ENCODE peak calls at places on chromosomes 5 and 9, in ten cellular contexts. One of them, this sample, is unnamed.

GRCh38 chr9:96777539-96777864 is 385 bp downstream of the ZNF510 start:
- DNase-seq in head of caudate nucleus: no peak
- DNase-seq in NCI-H2029: no peak
- DNase-seq in stimulated activated CD8-positive, alpha-beta memory T cell treated with anti-CD3 and anti-CD28 coated beads, Interleukin-4, amount 100 ng/mL, for 48 hours: no peak
- DNase-seq in anterior cingulate cortex: no peak
- DNase-seq in brain microvascular endothelial cell: no peak
- DNase-seq in Daoy: no peak
- DNase-seq in RWPE1: peak; percentile 18
- DNase-seq in AG04449: no peak
- DNase-seq in fibroblast of the aortic adventitia: no peak
- DNase-seq in this sample: no peak

GRCh38 chr5:118069452-118069851 is 918.9 kb downstream of the DTWD2 start:
- DNase-seq in Daoy: no peak
- DNase-seq in anterior cingulate cortex: no peak
- DNase-seq in head of caudate nucleus: no peak
- DNase-seq in NCI-H2029: no peak
- DNase-seq in brain microvascular endothelial cell: no peak
- DNase-seq in AG04449: no peak
- DNase-seq in fibroblast of the aortic adventitia: no peak
- DNase-seq in stimulated activated CD8-positive, alpha-beta memory T cell treated with anti-CD3 and anti-CD28 coated beads, Interleukin-4, amount 100 ng/mL, for 48 hours: no peak
- DNase-seq in RWPE1: no peak
- DNase-seq in this sample: no peak

GRCh38 chr5:175215906-175216305 is 228.1 kb downstream of the DRD1 start:
- DNase-seq in brain microvascular endothelial cell: no peak
- DNase-seq in NCI-H2029: no peak
- DNase-seq in fibroblast of the aortic adventitia: no peak
- DNase-seq in RWPE1: no peak
- DNase-seq in stimulated activated CD8-positive, alpha-beta memory T cell treated with anti-CD3 and anti-CD28 coated beads, Interleukin-4, amount 100 ng/mL, for 48 hours: no peak
- DNase-seq in Daoy: no peak
- DNase-seq in AG04449: no peak
- DNase-seq in anterior cingulate cortex: no peak
- DNase-seq in head of caudate nucleus: peak; percentile 69
- DNase-seq in this sample: no peak

GRCh38 chr9:12770261-12770660 is 4.6 kb upstream of the LURAP1L start:
- DNase-seq in RWPE1: no peak
- DNase-seq in AG04449: no peak
- DNase-seq in head of caudate nucleus: no peak
- DNase-seq in fibroblast of the aortic adventitia: no peak
- DNase-seq in stimulated activated CD8-positive, alpha-beta memory T cell treated with anti-CD3 and anti-CD28 coated beads, Interleukin-4, amount 100 ng/mL, for 48 hours: no peak
- DNase-seq in brain microvascular endothelial cell: no peak
- DNase-seq in NCI-H2029: no peak
- DNase-seq in Daoy: no peak
- DNase-seq in anterior cingulate cortex: no peak
- DNase-seq in this sample: no peak

GRCh38 chr5:106454651-106455415 is 1215.9 kb downstream of the EFNA5 start:
- DNase-seq in AG04449: no peak
- DNase-seq in Daoy: peak; percentile 45
- DNase-seq in NCI-H2029: no peak
- DNase-seq in head of caudate nucleus: no peak
- DNase-seq in stimulated activated CD8-positive, alpha-beta memory T cell treated with anti-CD3 and anti-CD28 coated beads, Interleukin-4, amount 100 ng/mL, for 48 hours: no peak
- DNase-seq in fibroblast of the aortic adventitia: peak; percentile 27
- DNase-seq in brain microvascular endothelial cell: peak; percentile 49
- DNase-seq in anterior cingulate cortex: no peak
- DNase-seq in RWPE1: peak; percentile 73
- DNase-seq in this sample: no peak

GRCh38 chr9:135218331-135219225 is 131.1 kb downstream of the OLFM1 start:
- DNase-seq in NCI-H2029: no peak
- DNase-seq in anterior cingulate cortex: no peak
- DNase-seq in RWPE1: no peak
- DNase-seq in head of caudate nucleus: no peak
- DNase-seq in Daoy: no peak
- DNase-seq in fibroblast of the aortic adventitia: no peak
- DNase-seq in AG04449: no peak
- DNase-seq in brain microvascular endothelial cell: no peak
- DNase-seq in stimulated activated CD8-positive, alpha-beta memory T cell treated with anti-CD3 and anti-CD28 coated beads, Interleukin-4, amount 100 ng/mL, for 48 hours: no peak
- DNase-seq in this sample: no peak

GRCh38 chr9:2655411-2655901 is 33.9 kb downstream of the VLDLR start:
- DNase-seq in anterior cingulate cortex: no peak
- DNase-seq in stimulated activated CD8-positive, alpha-beta memory T cell treated with anti-CD3 and anti-CD28 coated beads, Interleukin-4, amount 100 ng/mL, for 48 hours: peak; percentile 40
- DNase-seq in RWPE1: peak; percentile 45
- DNase-seq in NCI-H2029: no peak
- DNase-seq in brain microvascular endothelial cell: peak; percentile 93
- DNase-seq in head of caudate nucleus: no peak
- DNase-seq in AG04449: peak; percentile 72
- DNase-seq in fibroblast of the aortic adventitia: peak; percentile 88
- DNase-seq in Daoy: peak; percentile 94
- DNase-seq in this sample: no peak

GRCh38 chr9:118809160-118809625 is 560.0 kb downstream of the BRINP1 start:
- DNase-seq in NCI-H2029: no peak
- DNase-seq in brain microvascular endothelial cell: no peak
- DNase-seq in anterior cingulate cortex: no peak
- DNase-seq in RWPE1: no peak
- DNase-seq in stimulated activated CD8-positive, alpha-beta memory T cell treated with anti-CD3 and anti-CD28 coated beads, Interleukin-4, amount 100 ng/mL, for 48 hours: no peak
- DNase-seq in AG04449: no peak
- DNase-seq in fibroblast of the aortic adventitia: no peak
- DNase-seq in head of caudate nucleus: no peak
- DNase-seq in Daoy: no peak
- DNase-seq in this sample: no peak

GRCh38 chr9:34047864-34048729 is 590 bp downstream of the UBAP2 start:
- DNase-seq in Daoy: peak; percentile 61
- DNase-seq in RWPE1: peak; percentile 69
- DNase-seq in head of caudate nucleus: peak; percentile 57
- DNase-seq in fibroblast of the aortic adventitia: no peak
- DNase-seq in NCI-H2029: no peak
- DNase-seq in stimulated activated CD8-positive, alpha-beta memory T cell treated with anti-CD3 and anti-CD28 coated beads, Interleukin-4, amount 100 ng/mL, for 48 hours: peak; percentile 77
- DNase-seq in AG04449: no peak
- DNase-seq in brain microvascular endothelial cell: no peak
- DNase-seq in anterior cingulate cortex: no peak
- DNase-seq in this sample: no peak

GRCh38 chr5:149550608-149551226 is 522 bp downstream of the CSNK1A1 start:
- DNase-seq in brain microvascular endothelial cell: no peak
- DNase-seq in anterior cingulate cortex: no peak
- DNase-seq in AG04449: no peak
- DNase-seq in fibroblast of the aortic adventitia: no peak
- DNase-seq in stimulated activated CD8-positive, alpha-beta memory T cell treated with anti-CD3 and anti-CD28 coated beads, Interleukin-4, amount 100 ng/mL, for 48 hours: peak; percentile 52
- DNase-seq in head of caudate nucleus: peak; percentile 19
- DNase-seq in Daoy: peak; percentile 26
- DNase-seq in NCI-H2029: no peak
- DNase-seq in RWPE1: peak; percentile 25
- DNase-seq in this sample: no peak

GRCh38 chr5:2751592-2752021 is at the start of gene IRX2:
- DNase-seq in RWPE1: peak; percentile 92
- DNase-seq in NCI-H2029: peak; percentile 97
- DNase-seq in stimulated activated CD8-positive, alpha-beta memory T cell treated with anti-CD3 and anti-CD28 coated beads, Interleukin-4, amount 100 ng/mL, for 48 hours: no peak
- DNase-seq in AG04449: peak; percentile 90
- DNase-seq in anterior cingulate cortex: no peak
- DNase-seq in Daoy: peak; percentile 97
- DNase-seq in head of caudate nucleus: no peak
- DNase-seq in fibroblast of the aortic adventitia: peak; percentile 81
- DNase-seq in brain microvascular endothelial cell: no peak
- DNase-seq in this sample: no peak

GRCh38 chr5:44770936-44771717 is 37.6 kb upstream of the MRPS30 start:
- DNase-seq in fibroblast of the aortic adventitia: peak; percentile 17
- DNase-seq in AG04449: no peak
- DNase-seq in NCI-H2029: no peak
- DNase-seq in brain microvascular endothelial cell: no peak
- DNase-seq in anterior cingulate cortex: no peak
- DNase-seq in Daoy: no peak
- DNase-seq in head of caudate nucleus: no peak
- DNase-seq in RWPE1: no peak
- DNase-seq in stimulated activated CD8-positive, alpha-beta memory T cell treated with anti-CD3 and anti-CD28 coated beads, Interleukin-4, amount 100 ng/mL, for 48 hours: no peak
- DNase-seq in this sample: no peak

GRCh38 chr9:110655723-110656641 is 12.6 kb upstream of the MUSK start:
- DNase-seq in RWPE1: peak; percentile 20
- DNase-seq in Daoy: no peak
- DNase-seq in fibroblast of the aortic adventitia: peak; percentile 99
- DNase-seq in head of caudate nucleus: no peak
- DNase-seq in AG04449: peak; percentile 37
- DNase-seq in NCI-H2029: no peak
- DNase-seq in brain microvascular endothelial cell: peak; percentile 14
- DNase-seq in anterior cingulate cortex: no peak
- DNase-seq in stimulated activated CD8-positive, alpha-beta memory T cell treated with anti-CD3 and anti-CD28 coated beads, Interleukin-4, amount 100 ng/mL, for 48 hours: no peak
- DNase-seq in this sample: no peak

GRCh38 chr5:146042628-146043279 is 62.6 kb downstream of the PLAC8L1 start:
- DNase-seq in RWPE1: peak; percentile 92
- DNase-seq in stimulated activated CD8-positive, alpha-beta memory T cell treated with anti-CD3 and anti-CD28 coated beads, Interleukin-4, amount 100 ng/mL, for 48 hours: no peak
- DNase-seq in anterior cingulate cortex: no peak
- DNase-seq in brain microvascular endothelial cell: peak; percentile 29
- DNase-seq in Daoy: peak; percentile 86
- DNase-seq in fibroblast of the aortic adventitia: peak; percentile 78
- DNase-seq in AG04449: peak; percentile 26
- DNase-seq in NCI-H2029: no peak
- DNase-seq in head of caudate nucleus: no peak
- DNase-seq in this sample: no peak

GRCh38 chr5:72394688-72395087 is 74.5 kb downstream of the PTCD2 start:
- DNase-seq in Daoy: peak; percentile 21
- DNase-seq in fibroblast of the aortic adventitia: no peak
- DNase-seq in head of caudate nucleus: peak; percentile 6
- DNase-seq in RWPE1: no peak
- DNase-seq in AG04449: no peak
- DNase-seq in NCI-H2029: no peak
- DNase-seq in stimulated activated CD8-positive, alpha-beta memory T cell treated with anti-CD3 and anti-CD28 coated beads, Interleukin-4, amount 100 ng/mL, for 48 hours: no peak
- DNase-seq in brain microvascular endothelial cell: no peak
- DNase-seq in anterior cingulate cortex: no peak
- DNase-seq in this sample: no peak

GRCh38 chr9:33136721-33137120 is 30.4 kb downstream of the B4GALT1 start:
- DNase-seq in head of caudate nucleus: no peak
- DNase-seq in stimulated activated CD8-positive, alpha-beta memory T cell treated with anti-CD3 and anti-CD28 coated beads, Interleukin-4, amount 100 ng/mL, for 48 hours: peak; percentile 23
- DNase-seq in NCI-H2029: no peak
- DNase-seq in fibroblast of the aortic adventitia: no peak
- DNase-seq in AG04449: no peak
- DNase-seq in anterior cingulate cortex: no peak
- DNase-seq in Daoy: no peak
- DNase-seq in RWPE1: no peak
- DNase-seq in brain microvascular endothelial cell: no peak
- DNase-seq in this sample: no peak

GRCh38 chr5:171845857-171846785 is 60.5 kb downstream of the SMIM23 start:
- DNase-seq in anterior cingulate cortex: no peak
- DNase-seq in stimulated activated CD8-positive, alpha-beta memory T cell treated with anti-CD3 and anti-CD28 coated beads, Interleukin-4, amount 100 ng/mL, for 48 hours: no peak
- DNase-seq in head of caudate nucleus: no peak
- DNase-seq in AG04449: no peak
- DNase-seq in RWPE1: peak; percentile 40
- DNase-seq in brain microvascular endothelial cell: peak; percentile 11
- DNase-seq in Daoy: no peak
- DNase-seq in fibroblast of the aortic adventitia: peak; percentile 45
- DNase-seq in NCI-H2029: no peak
- DNase-seq in this sample: no peak

GRCh38 chr5:17819786-17820185 is 185.5 kb downstream of the TAF11L14 start:
- DNase-seq in RWPE1: no peak
- DNase-seq in NCI-H2029: no peak
- DNase-seq in head of caudate nucleus: no peak
- DNase-seq in fibroblast of the aortic adventitia: no peak
- DNase-seq in brain microvascular endothelial cell: peak; percentile 73
- DNase-seq in AG04449: no peak
- DNase-seq in anterior cingulate cortex: no peak
- DNase-seq in Daoy: peak; percentile 15
- DNase-seq in stimulated activated CD8-positive, alpha-beta memory T cell treated with anti-CD3 and anti-CD28 coated beads, Interleukin-4, amount 100 ng/mL, for 48 hours: no peak
- DNase-seq in this sample: no peak

GRCh38 chr5:56069652-56070226 is 75.0 kb upstream of the IL6ST start:
- DNase-seq in NCI-H2029: no peak
- DNase-seq in AG04449: no peak
- DNase-seq in fibroblast of the aortic adventitia: peak; percentile 38
- DNase-seq in stimulated activated CD8-positive, alpha-beta memory T cell treated with anti-CD3 and anti-CD28 coated beads, Interleukin-4, amount 100 ng/mL, for 48 hours: no peak
- DNase-seq in anterior cingulate cortex: no peak
- DNase-seq in head of caudate nucleus: no peak
- DNase-seq in Daoy: no peak
- DNase-seq in RWPE1: no peak
- DNase-seq in brain microvascular endothelial cell: no peak
- DNase-seq in this sample: no peak

GRCh38 chr5:52453176-52453575 is 334.5 kb upstream of the ITGA1 start:
- DNase-seq in Daoy: no peak
- DNase-seq in stimulated activated CD8-positive, alpha-beta memory T cell treated with anti-CD3 and anti-CD28 coated beads, Interleukin-4, amount 100 ng/mL, for 48 hours: no peak
- DNase-seq in AG04449: no peak
- DNase-seq in anterior cingulate cortex: no peak
- DNase-seq in brain microvascular endothelial cell: no peak
- DNase-seq in fibroblast of the aortic adventitia: no peak
- DNase-seq in head of caudate nucleus: no peak
- DNase-seq in NCI-H2029: no peak
- DNase-seq in RWPE1: no peak
- DNase-seq in this sample: no peak

GRCh38 chr5:147508711-147509040 is 1.2 kb downstream of the DPYSL3 start:
- DNase-seq in brain microvascular endothelial cell: no peak
- DNase-seq in RWPE1: no peak
- DNase-seq in head of caudate nucleus: no peak
- DNase-seq in AG04449: no peak
- DNase-seq in anterior cingulate cortex: no peak
- DNase-seq in stimulated activated CD8-positive, alpha-beta memory T cell treated with anti-CD3 and anti-CD28 coated beads, Interleukin-4, amount 100 ng/mL, for 48 hours: no peak
- DNase-seq in NCI-H2029: no peak
- DNase-seq in Daoy: no peak
- DNase-seq in fibroblast of the aortic adventitia: peak; percentile 40
- DNase-seq in this sample: no peak

GRCh38 chr5:68544091-68544655 is 328.6 kb downstream of the PIK3R1 start:
- DNase-seq in brain microvascular endothelial cell: no peak
- DNase-seq in fibroblast of the aortic adventitia: no peak
- DNase-seq in AG04449: no peak
- DNase-seq in anterior cingulate cortex: no peak
- DNase-seq in NCI-H2029: no peak
- DNase-seq in stimulated activated CD8-positive, alpha-beta memory T cell treated with anti-CD3 and anti-CD28 coated beads, Interleukin-4, amount 100 ng/mL, for 48 hours: no peak
- DNase-seq in head of caudate nucleus: no peak
- DNase-seq in Daoy: no peak
- DNase-seq in RWPE1: no peak
- DNase-seq in this sample: no peak

GRCh38 chr9:14932246-14932645 is 22.0 kb upstream of the FREM1 start:
- DNase-seq in Daoy: no peak
- DNase-seq in NCI-H2029: no peak
- DNase-seq in fibroblast of the aortic adventitia: no peak
- DNase-seq in head of caudate nucleus: no peak
- DNase-seq in AG04449: no peak
- DNase-seq in anterior cingulate cortex: no peak
- DNase-seq in RWPE1: no peak
- DNase-seq in stimulated activated CD8-positive, alpha-beta memory T cell treated with anti-CD3 and anti-CD28 coated beads, Interleukin-4, amount 100 ng/mL, for 48 hours: no peak
- DNase-seq in brain microvascular endothelial cell: no peak
- DNase-seq in this sample: no peak

GRCh38 chr9:125826850-125827249 is 79.7 kb downstream of the PBX3 start:
- DNase-seq in fibroblast of the aortic adventitia: no peak
- DNase-seq in Daoy: no peak
- DNase-seq in RWPE1: no peak
- DNase-seq in head of caudate nucleus: peak; percentile 10
- DNase-seq in AG04449: no peak
- DNase-seq in anterior cingulate cortex: no peak
- DNase-seq in stimulated activated CD8-positive, alpha-beta memory T cell treated with anti-CD3 and anti-CD28 coated beads, Interleukin-4, amount 100 ng/mL, for 48 hours: no peak
- DNase-seq in NCI-H2029: no peak
- DNase-seq in brain microvascular endothelial cell: no peak
- DNase-seq in this sample: no peak

GRCh38 chr5:180609817-180610550 is 18.7 kb upstream of the SCGB3A1 start:
- DNase-seq in Daoy: no peak
- DNase-seq in NCI-H2029: no peak
- DNase-seq in RWPE1: no peak
- DNase-seq in head of caudate nucleus: no peak
- DNase-seq in brain microvascular endothelial cell: no peak
- DNase-seq in stimulated activated CD8-positive, alpha-beta memory T cell treated with anti-CD3 and anti-CD28 coated beads, Interleukin-4, amount 100 ng/mL, for 48 hours: no peak
- DNase-seq in fibroblast of the aortic adventitia: no peak
- DNase-seq in anterior cingulate cortex: no peak
- DNase-seq in AG04449: no peak
- DNase-seq in this sample: no peak

GRCh38 chr9:101601904-101602765 is 7.4 kb upstream of the PPP3R2 start:
- DNase-seq in stimulated activated CD8-positive, alpha-beta memory T cell treated with anti-CD3 and anti-CD28 coated beads, Interleukin-4, amount 100 ng/mL, for 48 hours: no peak
- DNase-seq in RWPE1: peak; percentile 76
- DNase-seq in head of caudate nucleus: no peak
- DNase-seq in fibroblast of the aortic adventitia: peak; percentile 67
- DNase-seq in anterior cingulate cortex: no peak
- DNase-seq in NCI-H2029: peak; percentile 16
- DNase-seq in AG04449: no peak
- DNase-seq in Daoy: peak; percentile 55
- DNase-seq in brain microvascular endothelial cell: peak; percentile 37
- DNase-seq in this sample: peak; percentile 49

This sample was measured in Peyer's patch.